ENCODE peak calls at places on chromosomes 3 and 15, in eight cellular contexts. Q, C, X, P, K, G, L and M are unnamed samples.
A peak's percentile ranks its signal among the peaks of the same experiment; 100 is the strongest.

GRCh38 chr15:91853501-91853967 is at the start of gene SLCO3A1:
- DNase-seq in Q (peak; percentile 88), C (no peak), X (no peak), P (peak; percentile 47), K (peak; percentile 32), G (no peak), L (peak; percentile 71), M (no peak)

GRCh38 chr15:65060641-65061397 is 7.0 kb downstream of the RASL12 start:
- DNase-seq in Q (no peak), C (no peak), X (no peak), P (no peak), K (no peak), G (no peak), L (no peak), M (no peak)

GRCh38 chr3:24437326-24437725 is 57.3 kb downstream of the THRB start:
- DNase-seq in Q (no peak), C (no peak), X (no peak), P (no peak), K (no peak), G (no peak), L (no peak), M (no peak)

GRCh38 chr3:188712257-188712924 is 459.4 kb upstream of the TPRG1 start:
- DNase-seq in Q (no peak), C (no peak), X (no peak), P (peak; percentile 93), K (peak; percentile 92), G (peak; percentile 25), L (no peak), M (peak; percentile 53)

GRCh38 chr3:184772667-184773272 is 39.2 kb upstream of the VPS8 start:
- DNase-seq in Q (no peak), C (no peak), X (no peak), P (no peak), K (no peak), G (no peak), L (peak; percentile 36), M (no peak)

GRCh38 chr3:125593991-125594574 is 1.2 kb downstream of the OSBPL11 start:
- DNase-seq in Q (no peak), C (no peak), X (peak; percentile 44), P (peak; percentile 31), K (no peak), G (no peak), L (no peak), M (no peak)

GRCh38 chr3:10289077-10289476 is 3.7 kb downstream of the GHRL start:
- DNase-seq in Q (no peak), C (no peak), X (no peak), P (no peak), K (no peak), G (no peak), L (no peak), M (no peak)

GRCh38 chr3:45311327-45311726 is 77.0 kb upstream of the LARS2 start:
- DNase-seq in Q (no peak), C (no peak), X (no peak), P (no peak), K (no peak), G (no peak), L (no peak), M (no peak)

GRCh38 chr3:158128755-158129154 is 18.9 kb downstream of the RSRC1 start:
- DNase-seq in Q (no peak), C (no peak), X (no peak), P (no peak), K (no peak), G (no peak), L (no peak), M (no peak)

GRCh38 chr15:33985287-33985686 is 17.0 kb downstream of the CHRM5 start:
- DNase-seq in Q (peak; percentile 18), C (no peak), X (no peak), P (peak; percentile 25), K (peak; percentile 90), G (peak; percentile 74), L (no peak), M (peak; percentile 84)

GRCh38 chr3:16668776-16669545 is 63.7 kb upstream of the DAZL start:
- DNase-seq in Q (no peak), C (no peak), X (no peak), P (no peak), K (no peak), G (no peak), L (no peak), M (no peak)

GRCh38 chr15:98077186-98077585 is 116.7 kb downstream of the ARRDC4 start:
- DNase-seq in Q (no peak), C (no peak), X (no peak), P (no peak), K (no peak), G (no peak), L (peak; percentile 62), M (no peak)

GRCh38 chr15:77654975-77655374 is 22.3 kb upstream of the LINGO1 start:
- DNase-seq in Q (peak; percentile 58), C (no peak), X (no peak), P (no peak), K (no peak), G (no peak), L (no peak), M (no peak)

GRCh38 chr3:157417247-157417646 is 19.4 kb upstream of the PTX3 start:
- DNase-seq in Q (no peak), C (no peak), X (no peak), P (no peak), K (no peak), G (no peak), L (no peak), M (no peak)

GRCh38 chr3:42780892-42781700 is 8.0 kb upstream of the CCDC13 start:
- DNase-seq in Q (peak; percentile 79), C (peak; percentile 72), X (peak; percentile 82), P (peak; percentile 92), K (peak; percentile 80), G (peak; percentile 35), L (no peak), M (no peak)

GRCh38 chr3:31343075-31343474 is 189.7 kb upstream of the STT3B start:
- DNase-seq in Q (no peak), C (no peak), X (no peak), P (peak; percentile 23), K (no peak), G (peak; percentile 17), L (no peak), M (no peak)

GRCh38 chr3:48689384-48689783 is 3.7 kb upstream of the NCKIPSD start:
- DNase-seq in Q (no peak), C (no peak), X (no peak), P (no peak), K (no peak), G (no peak), L (no peak), M (no peak)

GRCh38 chr3:165185707-165186327 is 10.4 kb downstream of the SLITRK3 start:
- DNase-seq in Q (peak; percentile 85), C (peak; percentile 16), X (peak; percentile 65), P (peak; percentile 68), K (peak; percentile 52), G (peak; percentile 4), L (peak; percentile 45), M (no peak)

GRCh38 chr3:180913582-180914404 is 1.3 kb downstream of the FXR1 start:
- DNase-seq in Q (peak; percentile 19), C (peak; percentile 7), X (no peak), P (peak; percentile 48), K (peak; percentile 58), G (no peak), L (no peak), M (no peak)

DNA sequence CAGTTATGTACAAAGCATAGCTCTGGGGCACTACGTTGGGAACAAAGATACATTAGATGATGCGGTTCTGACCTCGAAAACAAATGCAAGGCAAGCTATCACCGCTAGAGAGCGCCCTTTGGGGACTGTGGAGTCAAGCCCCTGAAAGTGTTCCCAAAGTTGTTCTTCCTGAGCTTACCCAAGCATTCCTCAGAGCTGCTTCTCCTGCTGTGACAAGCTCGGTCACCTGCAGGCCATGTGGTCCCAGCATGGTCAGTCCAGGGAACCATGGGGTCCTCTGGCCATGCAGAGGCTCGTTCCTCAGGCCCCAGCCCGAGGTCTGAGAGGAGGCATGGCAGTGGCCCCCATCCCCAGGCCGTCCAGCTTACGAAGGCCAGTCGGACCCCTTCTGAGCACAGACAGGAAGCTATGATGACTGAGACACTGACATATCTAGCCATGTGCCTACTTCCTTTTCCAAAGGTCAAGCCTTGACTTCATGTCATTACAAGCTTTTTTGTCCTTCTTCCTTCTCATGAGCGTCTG is 79.5 kb downstream of the ATP10A start:
- DNase-seq in Q (peak; percentile 15), C (peak; percentile 65), X (no peak), P (peak; percentile 28), K (peak; percentile 38), G (no peak), L (no peak), M (no peak)
- TF ChIP-seq CTCF in Q (peak; percentile 38), C (peak; percentile 68), X (peak; percentile 38), P (peak; percentile 43), K (peak; percentile 42), G (peak; percentile 55), L (no peak), M (peak; percentile 62)

GRCh38 chr15:47185222-47185800 is 532.0 kb upstream of the SEMA6D start:
- DNase-seq in Q (no peak), C (no peak), X (no peak), P (peak; percentile 17), K (peak; percentile 0), G (no peak), L (no peak), M (no peak)
- H3K4me3 ChIP-seq in Q (peak overlapping the region; percentile 68), C (peak overlapping the region; percentile 43), X (no peak overlapping the region), P (peak overlapping the region; percentile 50), K (peak overlapping the region; percentile 40), G (no peak overlapping the region), L (no peak overlapping the region), M (peak overlapping the region; percentile 45)

DNA sequence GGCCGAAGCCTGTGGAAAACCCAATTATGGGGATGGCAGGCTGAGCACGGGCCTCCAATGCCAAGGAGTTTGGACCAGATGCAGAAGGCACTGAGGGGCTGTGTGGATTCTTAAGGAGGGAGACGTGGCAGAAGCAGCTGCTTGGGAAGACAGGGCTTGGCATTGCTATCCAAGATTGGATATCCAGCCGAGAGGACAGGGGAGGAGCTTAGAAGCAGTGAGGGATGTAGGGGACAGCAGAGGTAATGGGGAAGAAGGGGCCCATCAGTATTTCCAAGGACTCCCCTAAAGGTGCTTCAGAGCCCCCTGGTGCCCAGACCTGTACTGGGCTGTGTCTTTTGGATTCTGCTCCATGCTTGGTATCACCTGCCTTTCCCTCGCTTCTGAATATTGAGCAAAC is 112.8 kb upstream of the TLE3 start:
- DNase-seq in Q (no peak), C (no peak), X (peak; percentile 20), P (no peak), K (no peak), G (no peak), L (no peak), M (no peak)
- TF ChIP-seq CTCF in Q (peak; percentile 5), C (peak; percentile 5), X (no peak), P (peak; percentile 9), K (no peak), G (no peak), L (no peak), M (no peak)

GRCh38 chr3:129004639-129005295 is 3.7 kb downstream of the EFCC1 start:
- DNase-seq in Q (no peak), C (no peak), X (no peak), P (no peak), K (no peak), G (no peak), L (no peak), M (no peak)
- H3K4me3 ChIP-seq in Q (no peak overlapping the region), C (no peak overlapping the region), X (no peak overlapping the region), P (no peak overlapping the region), K (no peak overlapping the region), G (no peak overlapping the region), L (no peak overlapping the region), M (no peak overlapping the region)

DNA sequence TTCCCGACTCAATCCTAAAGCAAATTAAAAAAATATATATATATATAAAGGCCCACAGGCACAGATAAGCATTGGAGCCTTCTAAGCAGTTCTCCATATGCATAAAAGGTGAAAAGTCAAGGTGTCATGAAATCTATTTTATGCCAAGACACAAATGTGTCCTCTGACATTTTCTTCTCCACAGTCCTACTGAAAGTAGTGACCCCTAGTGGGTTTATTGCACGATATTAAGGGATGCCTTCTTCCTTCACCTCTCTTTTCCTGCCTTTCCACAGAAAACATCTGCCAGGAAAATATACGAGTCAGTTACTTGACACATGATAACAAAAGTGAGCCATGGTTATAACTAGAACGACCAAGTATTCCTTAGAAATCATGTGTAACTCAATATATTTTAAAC is 303.2 kb downstream of the TIGIT start:
- DNase-seq in Q (no peak), C (no peak), X (no peak), P (peak; percentile 12), K (no peak), G (no peak), L (no peak), M (no peak)
- TF ChIP-seq CTCF in Q (peak; percentile 27), C (peak; percentile 23), X (no peak), P (no peak), K (peak; percentile 20), G (no peak), L (no peak), M (no peak)